ENCODE peak calls at places on chromosomes 3 and 15, in seven cellular contexts. O, K, T, N, U, L and A are unnamed samples. For H3K9me3, the result is how much of the 10 kb centered on the place peaks cover.

GRCh38 chr15:81225161-81225671 is 28.5 kb downstream of the IL16 start:
- DNase-seq in T (no peak), K (no peak), U (no peak), O (peak), L (no peak), N (no peak), A (no peak)

GRCh38 chr3:169980055-169980454 is 13.4 kb downstream of the SEC62 start:
- DNase-seq in N (no peak), U (no peak), L (no peak), K (no peak), O (peak), T (no peak), A (no peak)

GRCh38 chr3:95813261-95813660 is 1001.1 kb upstream of the EPHA6 start:
- DNase-seq in K (no peak), N (no peak), O (no peak), U (peak), T (no peak), L (no peak), A (no peak)

GRCh38 chr3:33001889-33002288 is 50.4 kb downstream of the CCR4 start:
- DNase-seq in T (no peak), N (no peak), L (no peak), O (no peak), K (no peak), U (no peak), A (no peak)

GRCh38 chr3:109356442-109357155 is 19.3 kb upstream of the DPPA4 start:
- DNase-seq in K (no peak), N (no peak), T (no peak), L (no peak), O (no peak), U (no peak), A (no peak)

GRCh38 chr3:18442743-18443669 is 17.9 kb upstream of the SATB1 start:
- DNase-seq in T (no peak), U (no peak), O (no peak), N (no peak), K (no peak), L (no peak), A (no peak)

GRCh38 chr3:128764863-128765262 is 38.9 kb downstream of the RAB7A start:
- DNase-seq in U (no peak), K (no peak), T (no peak), O (no peak), L (no peak), N (no peak), A (no peak)

GRCh38 chr3:117045143-117045542 is 335.6 kb downstream of the TUSC7 start:
- DNase-seq in U (peak), T (no peak), L (no peak), N (no peak), O (no peak), K (peak), A (no peak)

GRCh38 chr15:60975951-60976350 is 253.2 kb downstream of the RORA start:
- DNase-seq in U (no peak), O (no peak), K (no peak), T (no peak), N (no peak), L (no peak), A (no peak)

GRCh38 chr3:187985636-187986035 is 168.3 kb upstream of the LPP start:
- DNase-seq in U (no peak), T (no peak), O (no peak), L (no peak), K (no peak), N (no peak), A (no peak)

GRCh38 chr3:16084887-16085286 is 89.6 kb upstream of the GALNT15 start:
- DNase-seq in K (no peak), T (no peak), L (no peak), N (no peak), U (peak), O (peak), A (no peak)

GRCh38 chr3:187616307-187616939 is 53.8 kb downstream of the SST start:
- DNase-seq in K (peak), U (peak), O (peak), N (peak), T (no peak), L (peak), A (peak)

GRCh38 chr3:195154793-195155535 is 116.0 kb downstream of the XXYLT1 start:
- DNase-seq in N (no peak), L (peak), O (peak), T (peak), U (peak), K (no peak), A (peak)

GRCh38 chr15:28921336-28921735 is 35.6 kb downstream of the APBA2 start:
- DNase-seq in K (no peak), T (no peak), L (no peak), O (no peak), N (no peak), U (no peak), A (no peak)

GRCh38 chr3:114253505-114253904 is 16.1 kb upstream of the ZNF80 start:
- DNase-seq in L (no peak), K (no peak), N (no peak), U (no peak), T (no peak), O (no peak), A (no peak)

DNA sequence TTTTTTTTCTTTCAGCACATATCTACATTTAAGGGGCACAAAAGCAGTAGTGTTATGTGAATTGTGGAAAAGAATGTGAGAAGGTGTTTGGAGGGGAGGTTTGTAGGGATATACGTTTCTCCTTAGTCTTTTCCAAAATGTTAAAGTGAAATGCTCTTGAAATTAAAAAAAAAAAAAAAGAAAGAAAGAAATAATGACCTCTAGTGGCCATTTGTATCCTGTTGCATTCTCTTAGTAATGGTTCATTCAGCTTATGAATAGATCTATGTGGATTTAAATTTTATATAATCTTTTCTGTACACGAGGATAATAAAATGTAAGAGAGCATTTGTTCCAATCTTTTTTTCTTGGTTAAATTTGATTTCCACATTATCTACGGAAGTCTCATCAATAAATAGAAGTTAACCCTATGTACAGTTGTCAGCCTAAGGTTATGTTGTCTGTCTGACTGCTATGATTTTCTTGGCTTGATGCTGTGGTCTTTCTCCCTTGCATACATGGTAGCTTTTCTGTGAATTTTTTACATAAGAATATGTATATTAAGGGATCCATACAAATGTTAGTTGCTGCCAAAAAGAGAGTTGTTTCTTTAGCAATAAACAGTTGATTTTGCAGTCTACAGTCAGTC is 1.7 kb downstream of the P2RY13 start:
- DNase-seq in L (peak), O (peak), T (no peak), N (no peak), U (peak), K (no peak), A (peak)
- H3K9me3 ChIP-seq in L (under half), O (under half), T (under half), N (under half), U (under half), K (under half), A (under half)

GRCh38 chr15:46654993-46655392 is 1020.2 kb downstream of the SQOR start:
- DNase-seq in L (no peak), O (no peak), N (no peak), T (no peak), K (no peak), U (no peak), A (no peak)
- H3K9me3 ChIP-seq in L (under half), O (under half), N (under half), T (under half), K (under half), U (under half), A (under half)

DNA sequence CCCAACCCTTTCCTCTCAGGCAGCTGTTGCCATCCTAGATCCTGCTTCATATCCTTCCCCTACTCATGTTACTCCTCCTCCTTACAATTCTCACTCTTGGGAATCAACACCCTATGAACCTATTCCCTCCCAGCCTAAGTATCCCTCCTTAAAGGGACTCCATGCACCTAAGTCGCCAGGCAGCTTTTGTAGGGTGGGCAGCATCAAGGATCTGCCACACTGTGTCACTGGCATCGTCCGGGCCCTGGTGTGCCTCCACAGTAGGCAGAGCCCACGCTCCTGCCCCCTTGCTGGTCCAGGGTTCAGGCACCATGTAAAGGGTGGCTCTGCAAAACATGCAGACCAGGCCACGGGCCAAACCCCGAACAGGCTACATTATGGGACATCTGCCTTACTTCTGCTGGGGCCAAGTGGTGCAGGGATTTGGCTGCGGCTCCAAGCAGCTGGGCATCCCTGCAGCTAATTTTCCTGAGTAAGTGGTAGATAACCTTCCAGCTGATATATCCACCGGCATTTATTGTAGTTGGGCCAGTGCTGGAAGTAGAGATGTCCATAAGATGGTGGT is 53.4 kb downstream of the GSK3B start:
- DNase-seq in L (no peak), N (no peak), T (no peak), O (no peak), U (no peak), K (no peak), A (no peak)
- H3K9me3 ChIP-seq in L (under half), N (under half), T (under half), O (under half), U (under half), K (half or more), A (under half)

GRCh38 chr15:25056484-25057429 is 102.0 kb downstream of the SNRPN start:
- DNase-seq in U (no peak), O (no peak), L (no peak), N (no peak), K (no peak), T (no peak), A (no peak)
- H3K9me3 ChIP-seq in U (half or more), O (under half), L (under half), N (half or more), K (half or more), T (half or more), A (under half)